ENCODE peak calls at places on chromosomes 7 and 10, in four cellular contexts. Q is mesendoderm; A is effector memory CD4-positive, alpha-beta T cell; M is dorsolateral prefrontal cortex. H is an unnamed sample.

GRCh38 chr7:74051629-74052410 is 23.8 kb downstream of the ELN start:
- DNase-seq in Q (peak; percentile 76), A (no peak), M (peak; percentile 37), H (no peak)

GRCh38 chr7:110065112-110065511 is 1025.8 kb upstream of the LRRN3 start:
- DNase-seq in Q (no peak), A (no peak), M (no peak), H (no peak)

GRCh38 chr7:73308074-73308664 is 457 bp downstream of the NSUN5 start:
- DNase-seq in Q (peak; percentile 22), A (no peak), M (no peak), H (no peak)

GRCh38 chr10:75352650-75353049 is 48.9 kb downstream of the ZNF503 start:
- DNase-seq in Q (no peak), A (no peak), M (no peak), H (no peak)

GRCh38 chr7:157501576-157501975 is 164.8 kb downstream of the DNAJB6 start:
- DNase-seq in Q (no peak), A (peak; percentile 53), M (no peak), H (no peak)

GRCh38 chr7:158469396-158470051 is 118.1 kb downstream of the PTPRN2 start:
- DNase-seq in Q (no peak), A (no peak), M (no peak), H (no peak)

GRCh38 chr10:6175329-6176055 is 27.2 kb upstream of the PFKFB3 start:
- DNase-seq in Q (no peak), A (no peak), M (peak; percentile 65), H (no peak)

GRCh38 chr7:2719007-2719406 is 31.0 kb downstream of the AMZ1 start:
- DNase-seq in Q (peak; percentile 50), A (peak; percentile 36), M (no peak), H (no peak)

GRCh38 chr10:4034907-4035581 is 250.0 kb upstream of the KLF6 start:
- DNase-seq in Q (no peak), A (no peak), M (no peak), H (no peak)

GRCh38 chr10:132508497-132509443 is 28.8 kb upstream of the INPP5A start:
- DNase-seq in Q (no peak), A (no peak), M (peak; percentile 49), H (no peak)

GRCh38 chr10:85575441-85575840 is 791.2 kb downstream of the GRID1 start:
- DNase-seq in Q (peak; percentile 32), A (no peak), M (no peak), H (no peak)

GRCh38 chr7:45574521-45575500 is 643 bp downstream of the ADCY1 start:
- DNase-seq in Q (peak; percentile 78), A (no peak), M (no peak), H (no peak)

DNA sequence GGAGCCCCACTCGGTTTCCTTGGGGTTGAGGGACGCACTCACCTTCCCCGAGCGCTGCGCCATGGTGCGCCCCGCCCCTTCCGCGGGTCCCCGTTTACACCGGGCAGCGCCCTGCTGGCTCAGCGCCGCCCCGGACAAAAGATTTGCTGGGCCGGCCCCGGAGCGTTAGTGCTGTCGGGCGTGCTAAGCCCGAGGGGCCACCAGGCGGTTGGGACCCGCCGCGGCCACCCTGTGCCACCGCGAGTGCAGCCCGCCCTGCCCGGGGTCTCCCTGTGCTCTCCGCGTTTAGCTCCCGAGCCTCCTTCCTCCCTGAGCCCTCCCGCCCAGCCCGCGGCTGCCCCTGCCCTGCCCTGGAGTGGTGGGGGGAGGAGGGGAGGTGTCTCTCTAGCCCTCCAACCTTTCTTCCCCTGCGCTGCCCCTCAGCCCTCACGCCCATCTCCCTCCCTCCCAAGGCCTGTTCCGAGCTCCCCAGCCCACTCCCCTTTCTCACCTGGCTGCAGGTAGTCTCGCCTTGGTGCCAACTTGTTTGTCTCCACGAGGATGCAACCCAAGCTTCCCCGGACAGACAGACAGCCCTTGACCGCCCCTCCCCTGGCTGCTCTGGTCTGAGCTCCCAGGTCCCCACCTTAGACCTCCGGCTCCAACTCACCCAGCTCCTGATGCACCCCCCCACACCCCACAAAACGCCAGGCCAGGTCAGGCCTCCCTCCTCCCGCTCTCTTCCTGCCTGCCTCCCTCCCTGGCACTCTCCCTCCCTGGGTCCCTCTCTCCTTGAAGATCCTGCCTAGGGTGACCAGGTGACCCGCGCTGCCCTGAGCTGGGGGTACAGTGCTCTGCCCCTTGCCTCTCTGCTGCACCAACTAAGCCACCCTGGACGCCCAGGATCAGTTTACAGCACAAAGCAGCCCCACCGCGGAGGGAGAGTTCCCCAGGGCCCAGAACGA is at the start of gene CRYGN:
- DNase-seq in Q (peak; percentile 71), A (no peak), M (no peak), H (no peak)
- H3K4me3 ChIP-seq in Q (peak within 1 kb of the TSS; percentile 42), A (peak within 1 kb of the TSS; percentile 37), M (no peak within 1 kb of the TSS), H (peak within 1 kb of the TSS; percentile 29)

DNA sequence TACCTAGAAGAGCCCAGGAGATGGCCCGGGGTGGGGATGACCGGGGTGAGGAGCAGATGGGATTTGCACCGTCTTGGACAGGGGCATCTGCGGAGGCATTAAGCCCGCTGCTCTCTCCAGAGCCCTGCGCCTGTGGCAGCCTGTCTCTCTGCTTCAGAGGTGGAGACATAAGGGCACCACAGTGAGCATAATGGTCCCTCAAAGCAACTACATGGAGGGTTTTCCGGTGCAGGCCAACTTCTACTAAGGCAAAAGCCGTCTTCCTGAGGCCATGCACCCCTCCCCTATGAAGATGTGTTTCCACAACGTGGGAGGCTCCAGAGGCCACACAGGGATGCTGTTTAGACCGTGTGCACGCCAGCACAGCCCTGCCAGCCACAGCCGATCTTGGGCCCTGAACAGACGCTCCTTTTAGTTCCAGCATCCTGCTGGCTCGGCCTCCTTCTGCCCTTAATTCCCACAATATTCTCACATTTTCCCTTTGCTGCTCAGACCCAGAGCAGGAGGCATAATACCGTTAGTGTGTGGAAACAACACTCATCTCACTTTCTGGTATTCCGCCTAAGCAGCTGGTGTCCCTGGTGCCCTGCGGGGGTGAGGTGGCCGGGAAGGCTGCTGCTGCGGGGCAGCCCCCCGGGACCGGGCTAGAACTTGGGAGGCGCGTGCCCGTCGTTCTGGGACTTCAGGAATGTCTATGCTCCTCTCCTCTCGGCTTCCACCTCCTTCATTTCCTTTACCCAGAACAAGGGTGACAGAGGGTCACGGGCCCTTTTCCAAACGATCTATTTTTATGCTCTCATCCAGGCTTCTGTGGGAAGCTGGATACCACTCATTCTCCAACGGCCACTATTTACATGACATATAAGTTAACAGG is 266.9 kb downstream of the TNS3 start:
- DNase-seq in Q (peak; percentile 30), A (no peak), M (no peak), H (peak; percentile 42)
- H3K4me3 ChIP-seq in Q (no peak overlapping the region), A (no peak overlapping the region), M (no peak overlapping the region), H (no peak overlapping the region)

DNA sequence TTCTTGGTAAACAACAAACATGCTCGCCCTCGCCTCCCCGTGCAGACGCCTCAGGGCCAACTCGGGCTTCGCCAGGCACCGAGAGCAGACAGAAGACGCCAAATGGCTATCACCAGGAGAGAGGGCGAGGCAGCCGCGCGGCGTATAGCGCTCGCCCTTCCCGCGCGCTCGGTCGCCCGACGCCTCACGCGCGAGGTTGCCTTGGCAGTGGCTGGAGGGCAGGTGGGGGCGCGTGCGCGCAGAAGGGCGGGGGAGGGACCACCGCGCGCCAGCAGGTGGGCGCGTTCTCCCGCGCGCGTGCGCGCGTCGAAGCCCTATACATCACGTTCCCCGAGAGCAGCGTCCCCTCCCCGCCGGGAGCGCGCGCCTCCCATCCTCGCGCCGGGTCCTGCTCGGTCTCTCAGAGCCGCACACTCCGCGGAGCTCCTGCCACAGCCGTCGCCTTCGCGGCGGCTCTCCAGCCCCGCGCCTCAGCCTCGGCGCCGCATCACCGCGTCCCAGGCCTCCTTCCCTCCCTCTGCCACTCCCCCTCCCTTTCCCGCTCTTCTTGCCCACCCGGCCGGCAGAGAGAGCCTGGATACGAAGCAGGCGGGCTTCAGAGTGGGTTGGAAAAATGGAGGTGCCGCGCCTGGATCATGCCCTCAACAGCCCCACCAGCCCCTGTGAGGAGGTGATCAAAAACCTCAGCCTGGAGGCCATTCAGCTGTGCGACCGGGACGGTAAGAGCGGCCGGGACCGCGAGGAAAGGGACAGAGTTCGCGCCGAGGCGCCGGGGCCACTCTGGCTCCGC is at the start of gene PHYHIPL:
- DNase-seq in Q (peak; percentile 60), A (no peak), M (peak; percentile 69), H (no peak)
- H3K4me3 ChIP-seq in Q (no peak within 1 kb of the TSS), A (no peak within 1 kb of the TSS), M (peak within 1 kb of the TSS; percentile 83), H (peak within 1 kb of the TSS; percentile 37)

GRCh38 chr7:42233166-42233565 is 3.8 kb downstream of the GLI3 start:
- DNase-seq in Q (peak; percentile 50), A (no peak), M (no peak), H (no peak)

GRCh38 chr7:42232275-42232674 is 4.7 kb downstream of the GLI3 start:
- DNase-seq in Q (peak; percentile 76), A (no peak), M (no peak), H (peak; percentile 37)

GRCh38 chr7:42234736-42235135 is 2.3 kb downstream of the GLI3 start:
- DNase-seq in Q (no peak), A (no peak), M (no peak), H (no peak)

GRCh38 chr7:42235734-42236133 is 1.3 kb downstream of the GLI3 start:
- DNase-seq in Q (no peak), A (no peak), M (no peak), H (no peak)

GRCh38 chr7:42233939-42234338 is 3.1 kb downstream of the GLI3 start:
- DNase-seq in Q (no peak), A (no peak), M (no peak), H (no peak)
- H3K4me3 ChIP-seq in Q (no peak overlapping the region), A (no peak overlapping the region), M (no peak overlapping the region), H (no peak overlapping the region)

GRCh38 chr7:54774785-54775740 is 16.1 kb upstream of the SEC61G start:
- DNase-seq in Q (no peak), A (no peak), M (no peak), H (no peak)

GRCh38 chr7:54778696-54779285 is 19.8 kb upstream of the SEC61G start:
- DNase-seq in Q (no peak), A (no peak), M (no peak), H (no peak)

GRCh38 chr7:54769203-54769602 is 10.2 kb upstream of the SEC61G start:
- DNase-seq in Q (no peak), A (no peak), M (no peak), H (no peak)

GRCh38 chr7:54778166-54778565 is 19.2 kb upstream of the SEC61G start:
- DNase-seq in Q (no peak), A (no peak), M (no peak), H (no peak)

DNA sequence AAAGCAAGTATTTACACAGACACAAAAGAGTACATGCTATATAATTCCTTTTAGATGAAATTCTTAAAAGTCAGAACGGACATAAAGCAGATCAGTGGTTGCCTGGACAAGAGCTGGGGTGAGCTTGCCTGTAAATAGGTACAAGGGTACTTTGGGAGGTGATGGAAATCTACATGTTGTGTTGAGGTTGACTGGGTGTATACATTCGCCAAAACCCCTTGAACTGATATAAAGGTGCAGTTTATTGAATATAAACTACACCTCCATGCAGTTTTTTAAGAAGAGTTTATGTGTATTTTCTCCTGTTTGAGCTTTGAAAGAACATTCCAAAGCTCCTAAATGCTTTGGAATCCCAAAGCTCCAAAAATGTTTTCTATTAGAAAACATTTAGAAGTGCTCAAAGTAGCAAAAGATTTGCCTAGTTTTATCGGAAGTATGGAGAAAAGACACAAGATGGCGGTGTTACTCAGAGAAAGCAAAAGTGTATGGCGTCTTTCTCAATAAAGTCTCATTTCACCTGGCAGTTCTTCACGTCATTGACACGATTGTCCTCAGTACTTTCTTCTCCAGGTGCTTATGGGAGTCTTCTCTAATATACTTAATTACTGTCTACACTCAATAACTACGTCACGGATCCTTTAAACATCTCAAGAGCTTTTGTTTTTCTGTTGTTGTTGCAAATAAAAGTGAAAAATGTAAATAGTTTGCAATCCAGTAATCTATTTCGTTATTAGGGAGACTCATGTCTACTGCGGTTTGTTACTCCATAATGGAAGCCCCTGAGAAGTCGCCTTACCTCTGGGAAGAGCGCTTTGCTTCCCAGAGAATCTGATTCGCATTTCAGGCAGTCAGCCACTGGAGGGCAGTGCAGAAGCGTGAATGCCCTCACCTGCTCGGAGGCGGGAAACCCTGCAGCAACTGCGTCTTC is 14.7 kb upstream of the SEC61G start:
- DNase-seq in Q (peak; percentile 92), A (peak; percentile 35), M (peak; percentile 72), H (no peak)
- H3K4me3 ChIP-seq in Q (no peak overlapping the region), A (peak overlapping the region; percentile 16), M (peak overlapping the region; percentile 35), H (peak overlapping the region; percentile 37)